ENCODE peak calls at places on chromosomes 16 and 17, in five cellular contexts. Z, B, J, M and A are unnamed samples.

GRCh38 chr17:8273884-8274444 is 14.5 kb upstream of the RANGRF start:
- DNase-seq in Z (no peak), B (no peak), J (no peak), M (no peak), A (no peak)

GRCh38 chr17:45170976-45171337 is 9.3 kb downstream of the HEXIM2 start:
- DNase-seq in Z (no peak), B (no peak), J (no peak), M (peak; percentile 64), A (no peak)

GRCh38 chr17:50261051-50261915 is 13.0 kb upstream of the TMEM92 start:
- DNase-seq in Z (no peak), B (no peak), J (no peak), M (no peak), A (no peak)

GRCh38 chr17:36652716-36653115 is 51.3 kb downstream of the MRM1 start:
- DNase-seq in Z (no peak), B (no peak), J (no peak), M (no peak), A (no peak)

GRCh38 chr16:48611329-48612137 is 1.6 kb upstream of the N4BP1 start:
- DNase-seq in Z (peak; percentile 81), B (peak; percentile 76), J (no peak), M (no peak), A (peak; percentile 76)

GRCh38 chr17:30312218-30312617 is 20.5 kb upstream of the BLMH start:
- DNase-seq in Z (no peak), B (no peak), J (no peak), M (no peak), A (no peak)

GRCh38 chr17:48728232-48729231 is at the start of gene HOXB13:
- DNase-seq in Z (peak; percentile 24), B (peak; percentile 41), J (peak; percentile 63), M (no peak), A (no peak)

GRCh38 chr17:31653710-31654109 is 205.3 kb downstream of the COPRS start:
- DNase-seq in Z (no peak), B (no peak), J (no peak), M (no peak), A (no peak)

GRCh38 chr17:49365667-49366066 is 3.6 kb upstream of the ZNF652 start:
- DNase-seq in Z (no peak), B (peak; percentile 30), J (no peak), M (peak; percentile 57), A (peak; percentile 25)

GRCh38 chr17:32267690-32268205 is 2.1 kb downstream of the RHBDL3 start:
- DNase-seq in Z (no peak), B (no peak), J (no peak), M (no peak), A (peak; percentile 35)

GRCh38 chr17:29196784-29197515 is 16.8 kb upstream of the MYO18A start:
- DNase-seq in Z (no peak), B (no peak), J (no peak), M (peak; percentile 24), A (no peak)

GRCh38 chr17:6165806-6166205 is 95.6 kb downstream of the WSCD1 start:
- DNase-seq in Z (no peak), B (no peak), J (no peak), M (no peak), A (no peak)

GRCh38 chr17:73430848-73431247 is 119.0 kb upstream of the CDC42EP4 start:
- DNase-seq in Z (no peak), B (no peak), J (no peak), M (peak; percentile 85), A (peak; percentile 29)

GRCh38 chr17:21278304-21279197 is 6.0 kb upstream of the MAP2K3 start:
- DNase-seq in Z (peak; percentile 49), B (no peak), J (no peak), M (peak; percentile 47), A (no peak)

GRCh38 chr17:21078056-21078825 is 35.4 kb upstream of the USP22 start:
- DNase-seq in Z (no peak), B (no peak), J (no peak), M (no peak), A (no peak)

GRCh38 chr17:78416791-78417530 is 38.5 kb downstream of the PGS1 start:
- DNase-seq in Z (no peak), B (no peak), J (no peak), M (peak; percentile 66), A (no peak)

GRCh38 chr16:6573577-6573976 is 759.1 kb upstream of the RBFOX1 start:
- DNase-seq in Z (no peak), B (no peak), J (peak; percentile 48), M (no peak), A (no peak)

GRCh38 chr17:72611172-72611571 is 481.3 kb downstream of the SLC39A11 start:
- DNase-seq in Z (no peak), B (no peak), J (no peak), M (no peak), A (no peak)

GRCh38 chr16:85137323-85138072 is 25.2 kb upstream of the CIBAR2 start:
- DNase-seq in Z (no peak), B (no peak), J (no peak), M (no peak), A (no peak)

GRCh38 chr17:2266045-2266864 is 37.3 kb downstream of the SMG6 start:
- DNase-seq in Z (peak; percentile 78), B (peak; percentile 75), J (no peak), M (peak; percentile 92), A (peak; percentile 67)

GRCh38 chr17:35931794-35932419 is 1.3 kb upstream of the RDM1 start:
- DNase-seq in Z (no peak), B (no peak), J (no peak), M (no peak), A (no peak)

GRCh38 chr17:17900615-17901520 is 64.1 kb upstream of the SREBF1 start:
- DNase-seq in Z (no peak), B (no peak), J (no peak), M (peak; percentile 79), A (no peak)

GRCh38 chr17:18987230-18987610 is 17.3 kb downstream of the FAM83G start:
- DNase-seq in Z (no peak), B (no peak), J (no peak), M (no peak), A (no peak)

GRCh38 chr17:39626171-39626670 is 531 bp upstream of the PPP1R1B start:
- DNase-seq in Z (no peak), B (no peak), J (no peak), M (no peak), A (no peak)

GRCh38 chr17:57772774-57773173 is 27.7 kb upstream of the CCDC182 start:
- DNase-seq in Z (no peak), B (no peak), J (no peak), M (peak; percentile 28), A (no peak)

GRCh38 chr16:57562669-57563486 is 20.4 kb downstream of the ADGRG5 start:
- DNase-seq in Z (no peak), B (no peak), J (no peak), M (no peak), A (no peak)